ENCODE peak calls at places on chromosomes 4 and X, in six cellular contexts. A, U, Z, J, D and O are unnamed samples.

GRCh38 chr4:89283226-89283974 is 24.2 kb downstream of the GPRIN3 start:
- DNase-seq in D (no peak), U (no peak), A (no peak), Z (peak), J (peak), O (no peak)

GRCh38 chrX:15160558-15160957 is 109.3 kb downstream of the ASB9 start:
- DNase-seq in A (no peak), J (no peak), U (no peak), Z (no peak), D (no peak), O (no peak)

GRCh38 chr4:142406051-142406549 is 440.0 kb downstream of the INPP4B start:
- DNase-seq in D (no peak), Z (no peak), A (no peak), J (peak), U (no peak), O (no peak)

GRCh38 chr4:6626066-6626465 is 14.4 kb upstream of the MRFAP1 start:
- DNase-seq in Z (no peak), U (no peak), J (no peak), D (no peak), A (no peak), O (no peak)

GRCh38 chrX:115892787-115893671 is 277.5 kb upstream of the AGTR2 start:
- DNase-seq in J (no peak), D (no peak), U (no peak), Z (peak), A (no peak), O (peak)

GRCh38 chr4:39637572-39638357 is 900 bp downstream of the SMIM14 start:
- DNase-seq in A (peak), U (peak), J (peak), D (peak), Z (peak), O (peak)

GRCh38 chrX:87299563-87300160 is 217.9 kb upstream of the KLHL4 start:
- DNase-seq in Z (no peak), U (no peak), J (peak), A (no peak), D (no peak), O (peak)

GRCh38 chr4:75968084-75968483 is 22.7 kb downstream of the SDAD1 start:
- DNase-seq in D (no peak), A (no peak), U (no peak), J (no peak), Z (no peak), O (no peak)

GRCh38 chr4:1721666-1722550 is 587 bp downstream of the TACC3 start:
- DNase-seq in U (no peak), D (no peak), J (no peak), A (no peak), Z (no peak), O (no peak)

DNA sequence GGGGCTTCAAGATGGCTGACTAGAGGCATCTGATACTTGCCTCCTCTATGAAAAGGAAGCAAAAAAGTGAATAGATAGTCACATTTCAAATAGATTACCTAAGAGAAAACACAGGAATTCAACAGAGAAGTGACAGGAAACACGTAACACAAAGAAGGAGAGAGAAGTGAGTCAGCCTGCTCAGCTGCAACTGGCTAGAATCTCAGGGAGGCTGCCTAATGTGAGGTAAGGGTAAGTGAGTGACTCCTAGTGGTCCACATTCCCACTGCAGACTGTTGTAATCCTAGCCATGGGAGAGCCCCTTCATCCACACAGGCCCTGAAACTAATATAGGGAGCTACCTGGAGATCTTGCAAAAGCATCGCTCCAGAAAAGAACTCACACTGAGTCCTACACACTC is 179.2 kb downstream of the SLC7A11 start:
- DNase-seq in Z (no peak), U (no peak), A (no peak), D (no peak), J (no peak), O (no peak)
- TF ChIP-seq CTCF in Z (no peak), U (no peak), A (no peak), D (no peak), J (no peak), O (no peak)

DNA sequence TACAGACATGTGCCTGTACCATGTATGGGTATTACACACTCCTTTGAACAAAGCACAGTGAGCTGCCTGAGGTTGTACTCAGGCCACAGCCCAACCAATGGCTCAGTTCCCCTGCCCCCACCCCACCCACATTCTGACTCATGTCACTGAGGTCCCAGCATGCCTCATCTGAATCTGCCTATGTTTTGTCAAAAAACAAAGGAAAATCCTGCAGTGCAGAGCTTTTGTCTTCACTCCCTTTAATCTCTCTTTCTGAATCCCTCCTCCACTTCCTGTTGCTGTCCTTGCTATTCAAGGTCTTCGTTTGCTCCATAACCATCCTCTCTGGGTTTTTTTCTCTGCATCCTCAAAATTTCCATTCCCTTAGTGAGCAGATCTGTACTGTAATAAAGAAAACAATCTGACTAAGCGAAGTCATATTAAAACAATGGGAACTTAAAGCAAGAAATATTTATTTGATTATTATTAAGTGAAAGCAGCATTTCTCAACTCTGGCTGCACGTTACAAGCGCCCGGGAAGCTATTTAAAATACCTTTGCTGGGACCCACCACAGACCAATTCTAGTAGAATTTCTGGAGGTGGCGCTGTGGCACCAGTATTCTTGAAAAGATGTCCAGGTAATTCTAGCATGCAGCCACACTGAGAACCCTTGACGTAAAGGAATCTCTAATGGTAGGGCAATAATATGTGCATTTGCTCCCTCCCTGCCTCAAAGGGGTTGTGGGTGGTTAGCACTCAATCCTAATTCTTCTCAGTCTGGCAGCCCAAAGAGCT is 8.8 kb downstream of the GUCY2F start:
- DNase-seq in U (no peak), J (peak), A (no peak), Z (no peak), D (no peak), O (peak)
- TF ChIP-seq CTCF in U (no peak), J (no peak), A (no peak), Z (no peak), D (no peak), O (no peak)

GRCh38 chr4:47104986-47105385 is 73.6 kb downstream of the GABRB1 start:
- DNase-seq in A (no peak), Z (no peak), D (no peak), U (no peak), J (no peak), O (no peak)
- TF ChIP-seq CTCF in A (no peak), Z (no peak), D (no peak), U (no peak), J (no peak), O (no peak)

GRCh38 chr4:83535520-83535944 is 376 bp upstream of the GPAT3 start:
- DNase-seq in Z (peak), J (no peak), D (peak), U (no peak), A (no peak), O (no peak)

GRCh38 chr4:83536649-83537352 is 893 bp downstream of the GPAT3 start:
- DNase-seq in D (peak), A (no peak), Z (peak), J (no peak), U (no peak), O (no peak)

GRCh38 chr4:83535945-83536648 is at the start of gene GPAT3:
- DNase-seq in J (peak), A (peak), D (peak), Z (peak), U (peak), O (peak)
- TF ChIP-seq CTCF in J (no peak), A (no peak), D (no peak), Z (peak), U (no peak), O (no peak)

DNA sequence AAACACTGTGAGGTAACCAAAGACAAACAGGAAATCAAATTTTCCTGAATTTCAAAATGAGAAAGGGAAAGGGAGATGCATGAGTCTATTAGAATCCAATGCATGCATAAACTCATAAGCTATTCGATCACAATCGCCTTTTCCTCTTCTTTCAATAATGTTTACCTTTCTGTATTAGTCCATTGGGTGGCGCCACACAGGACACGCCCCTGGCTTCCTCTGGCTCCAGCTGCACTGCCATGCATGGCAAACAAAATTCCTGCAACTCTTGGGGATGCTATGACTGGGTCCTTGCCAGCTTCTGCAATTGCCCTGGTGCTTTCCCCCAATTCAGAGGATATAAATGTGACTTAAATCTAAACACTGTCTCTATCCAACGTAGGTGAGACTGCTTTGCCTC is 424.5 kb upstream of the PCDH7 start:
- DNase-seq in J (no peak), Z (no peak), D (no peak), U (no peak), A (no peak), O (no peak)
- TF ChIP-seq CTCF in J (no peak), Z (no peak), D (no peak), U (no peak), A (no peak), O (no peak)

GRCh38 chr4:170193496-170193895 is 103.7 kb upstream of the AADAT start:
- DNase-seq in D (no peak), J (no peak), Z (no peak), U (no peak), A (no peak), O (no peak)

GRCh38 chr4:170202721-170203120 is 113.0 kb upstream of the AADAT start:
- DNase-seq in J (no peak), U (peak), Z (no peak), A (no peak), D (no peak), O (no peak)

GRCh38 chr4:170198742-170199141 is 109.0 kb upstream of the AADAT start:
- DNase-seq in J (no peak), Z (no peak), D (no peak), U (no peak), A (no peak), O (no peak)
- TF ChIP-seq CTCF in J (no peak), Z (no peak), D (no peak), U (no peak), A (no peak), O (no peak)